ENCODE peak calls at places on chromosomes 11 and 22, in five cellular contexts. G is stimulated activated CD8-positive, alpha-beta memory T cell treated with anti-CD3 and anti-CD28 coated beads, Interleukin-15, amount 100 ng/mL, for 48 hours; K is amygdala; Z is HEK293T; L is AG08396. B is an unnamed sample.

GRCh38 chr11:76665172-76665571 is 5.4 kb downstream of the LRRC32 start:
- DNase-seq in G (no peak), K (no peak), Z (no peak), L (no peak), B (no peak)

GRCh38 chr11:117887431-117888139 is 11.1 kb upstream of the FXYD6 start:
- DNase-seq in G (no peak), K (no peak), Z (no peak), L (no peak), B (no peak)

GRCh38 chr11:19276859-19277808 is 36.4 kb upstream of the E2F8 start:
- DNase-seq in G (no peak), K (no peak), Z (no peak), L (no peak), B (no peak)

GRCh38 chr11:59221438-59221837 is 8.7 kb upstream of the MPEG1 start:
- DNase-seq in G (no peak), K (no peak), Z (no peak), L (peak), B (peak)

GRCh38 chr22:22878801-22879674 is 8.6 kb upstream of the IGLL5 start:
- DNase-seq in G (no peak), K (no peak), Z (no peak), L (no peak), B (no peak)

GRCh38 chr11:132576706-132577105 is 955.6 kb downstream of the OPCML start:
- DNase-seq in G (no peak), K (no peak), Z (no peak), L (peak), B (peak)

GRCh38 chr11:47186937-47187681 is 875 bp upstream of the PACSIN3 start:
- DNase-seq in G (no peak), K (peak), Z (no peak), L (peak), B (peak)

GRCh38 chr22:24405631-24406321 is 21.6 kb upstream of the ADORA2A start:
- DNase-seq in G (no peak), K (no peak), Z (no peak), L (no peak), B (no peak)

GRCh38 chr11:1298695-1299492 is 10.5 kb downstream of the TOLLIP start:
- DNase-seq in G (no peak), K (peak), Z (no peak), L (peak), B (peak)

GRCh38 chr11:122748968-122749687 is 89.2 kb upstream of the CRTAM start:
- DNase-seq in G (no peak), K (no peak), Z (no peak), L (peak), B (peak)

GRCh38 chr11:89441606-89442005 is 49.6 kb downstream of the NOX4 start:
- DNase-seq in G (no peak), K (no peak), Z (no peak), L (no peak), B (no peak)

GRCh38 chr11:1963864-1964263 is 16.7 kb downstream of the MRPL23 start:
- DNase-seq in G (no peak), K (no peak), Z (no peak), L (no peak), B (no peak)